ENCODE peak calls at places on chromosomes 3 and 15, in ten cellular contexts. O is body of pancreas, H is choroid plexus epithelial cell, Y is ascending aorta, T is AG09309, U is heart left ventricle, X is GM23248, B is GM06990, M is upper lobe of right lung, N is keratinocyte. K is an unnamed sample.

GRCh38 chr3:187922704-187923393 is 177.6 kb upstream of the BCL6 start:
- DNase-seq in H (peak; percentile 65), B (no peak), O (no peak), U (no peak), M (no peak), N (no peak), Y (no peak), X (peak; percentile 47), T (no peak), K (no peak)

GRCh38 chr3:183489455-183490210 is 61.2 kb upstream of the MCF2L2 start:
- DNase-seq in B (no peak), U (no peak), T (no peak), M (no peak), H (peak; percentile 56), N (no peak), O (no peak), Y (no peak), X (peak; percentile 59), K (no peak)

GRCh38 chr3:62445267-62445666 is 71.9 kb upstream of the FEZF2 start:
- DNase-seq in X (peak; percentile 23), B (no peak), U (no peak), Y (no peak), N (no peak), M (no peak), T (no peak), H (peak; percentile 57), O (no peak), K (no peak)

GRCh38 chr3:13702226-13702820 is 153.4 kb downstream of the FBLN2 start:
- DNase-seq in H (no peak), B (no peak), T (no peak), N (no peak), M (peak; percentile 21), O (no peak), X (no peak), Y (peak; percentile 41), U (no peak), K (no peak)

GRCh38 chr3:13575459-13576061 is 26.6 kb downstream of the FBLN2 start:
- DNase-seq in O (no peak), N (no peak), X (no peak), Y (no peak), H (no peak), U (peak; percentile 47), M (no peak), B (no peak), T (no peak), K (no peak)

GRCh38 chr3:138016065-138016464 is 6.1 kb downstream of the CLDN18 start:
- DNase-seq in M (no peak), X (no peak), H (no peak), B (no peak), Y (no peak), T (no peak), O (no peak), N (no peak), U (no peak), K (no peak)

GRCh38 chr15:34794590-34795206 is 651 bp downstream of the ACTC1 start:
- DNase-seq in O (no peak), T (no peak), N (no peak), B (no peak), H (no peak), X (no peak), Y (no peak), U (no peak), M (no peak), K (no peak)

GRCh38 chr3:23712656-23713559 is 92.8 kb upstream of the UBE2E1 start:
- DNase-seq in H (peak; percentile 90), B (no peak), U (peak; percentile 54), M (no peak), O (peak; percentile 47), X (peak; percentile 85), T (peak; percentile 89), N (no peak), Y (peak; percentile 63), K (no peak)

GRCh38 chr3:48652923-48653715 is 9.6 kb downstream of the CELSR3 start:
- DNase-seq in X (no peak), Y (no peak), B (no peak), U (no peak), H (no peak), T (no peak), O (no peak), N (no peak), M (no peak), K (no peak)

GRCh38 chr3:48655586-48655985 is 7.1 kb downstream of the CELSR3 start:
- DNase-seq in M (no peak), O (no peak), T (no peak), B (peak; percentile 45), Y (no peak), X (peak; percentile 18), H (no peak), U (no peak), N (no peak), K (no peak)

GRCh38 chr3:48655063-48655462 is 7.6 kb downstream of the CELSR3 start:
- DNase-seq in B (no peak), T (no peak), X (no peak), N (no peak), O (no peak), U (no peak), H (no peak), Y (no peak), M (no peak), K (no peak)

GRCh38 chr3:48656841-48657281 is 5.8 kb downstream of the CELSR3 start:
- DNase-seq in X (no peak), H (no peak), M (no peak), T (no peak), U (no peak), N (no peak), Y (no peak), B (no peak), O (no peak), K (no peak)

DNA sequence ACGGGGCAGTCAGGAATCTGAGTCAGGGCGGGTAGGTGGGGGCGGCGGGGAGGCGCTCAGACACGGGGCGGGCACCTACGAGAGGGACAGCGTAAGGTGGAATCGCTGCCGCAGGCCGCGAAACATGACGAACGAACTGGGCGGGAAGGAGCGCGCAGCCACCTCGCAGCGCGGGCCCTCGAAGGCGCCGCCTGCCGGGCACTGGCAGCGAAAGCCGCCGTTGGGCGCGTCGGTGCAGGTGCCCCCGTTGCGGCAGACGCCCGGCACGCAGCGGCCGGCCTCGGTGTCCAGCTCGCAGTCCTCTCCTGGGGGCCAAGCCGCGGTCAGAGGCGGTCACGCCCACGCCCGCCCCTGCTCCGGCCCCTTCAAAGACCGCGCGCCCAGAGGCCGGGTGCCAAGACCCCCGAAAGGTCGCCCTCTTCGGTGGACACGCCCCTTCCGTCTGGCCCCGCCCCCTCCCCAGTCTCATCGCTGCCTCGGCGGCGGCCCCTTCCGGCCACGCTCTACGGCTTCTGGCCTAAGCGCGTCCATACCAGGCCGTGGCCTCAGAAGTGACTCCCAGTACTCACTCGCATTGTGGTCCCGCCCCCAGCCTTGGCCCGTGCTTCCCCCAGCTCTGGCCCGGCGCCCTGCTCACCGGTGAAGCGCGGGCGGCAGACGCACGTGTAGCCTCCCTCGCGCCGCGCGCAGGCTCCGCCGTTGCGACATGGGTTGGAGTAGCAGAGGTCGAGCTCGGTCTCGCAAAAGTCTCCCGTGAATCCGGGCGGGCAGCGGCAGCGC is 6.4 kb downstream of the CELSR3 start:
- DNase-seq in N (peak; percentile 58), O (peak; percentile 90), U (peak; percentile 81), B (peak; percentile 89), H (peak; percentile 60), Y (peak; percentile 89), M (peak; percentile 94), T (peak; percentile 10), X (peak; percentile 89), K (peak; percentile 66)
- H3K4me3 ChIP-seq in N (peak overlapping the region; percentile 41), O (peak overlapping the region; percentile 32), U (peak overlapping the region; percentile 74), B (peak overlapping the region; percentile 64), H (peak overlapping the region; percentile 49), Y (peak overlapping the region; percentile 77), M (peak overlapping the region; percentile 64), T (peak overlapping the region; percentile 40), X (peak overlapping the region; percentile 58), K (peak overlapping the region; percentile 72)

GRCh38 chr3:152360966-152361365 is 92.2 kb downstream of the MBNL1 start:
- DNase-seq in B (no peak), T (no peak), Y (no peak), N (no peak), M (no peak), H (no peak), X (no peak), U (no peak), O (no peak), K (no peak)
- H3K4me3 ChIP-seq in B (no peak overlapping the region), T (no peak overlapping the region), Y (no peak overlapping the region), N (no peak overlapping the region), M (no peak overlapping the region), H (no peak overlapping the region), X (no peak overlapping the region), U (no peak overlapping the region), O (no peak overlapping the region), K (no peak overlapping the region)

DNA sequence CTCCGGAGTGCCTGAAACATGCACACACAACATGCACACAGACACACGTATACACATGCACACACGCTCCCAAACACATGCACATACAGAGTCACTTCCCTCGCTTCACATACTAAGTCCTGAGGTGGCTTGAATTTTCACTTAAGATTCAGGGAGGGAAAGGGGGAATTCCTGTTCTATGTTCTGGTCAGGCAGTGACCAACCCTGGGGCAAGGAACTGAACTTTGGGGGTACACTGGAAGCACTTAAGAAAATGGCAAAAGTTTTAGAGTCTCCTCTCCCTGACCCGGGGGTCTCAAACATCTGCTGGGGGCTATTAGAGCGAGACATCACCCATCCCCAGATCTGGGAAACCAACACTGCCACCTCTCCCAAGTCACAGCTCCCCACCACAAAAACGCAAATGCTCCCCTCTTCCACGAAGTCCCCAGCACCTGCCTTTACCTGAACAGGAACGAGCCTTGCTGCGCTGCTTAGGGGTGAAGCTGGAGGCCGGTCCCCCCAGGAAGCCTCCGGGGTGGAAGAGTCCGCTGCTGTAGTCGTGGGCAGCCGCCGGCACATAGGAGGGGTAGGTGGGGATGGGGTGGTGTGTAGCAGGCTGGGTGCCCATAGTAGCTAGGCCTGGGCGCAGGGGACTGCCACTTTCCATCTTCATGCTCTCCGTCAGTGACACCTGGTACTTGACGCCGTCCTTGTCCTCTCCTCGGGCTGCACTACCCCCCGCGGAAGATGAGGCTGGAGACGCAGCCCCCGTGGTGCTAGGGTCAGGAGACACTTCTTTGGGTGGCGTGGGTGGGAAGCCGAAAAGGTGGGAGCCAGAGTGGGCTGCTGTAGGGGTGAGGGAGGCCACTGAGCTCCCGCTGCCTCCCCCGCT is 7.5 kb downstream of the GATA2 start:
- DNase-seq in B (no peak), T (no peak), H (no peak), X (peak; percentile 56), N (no peak), M (no peak), U (no peak), Y (no peak), O (no peak), K (no peak)
- H3K4me3 ChIP-seq in B (no peak overlapping the region), T (peak overlapping the region; percentile 95), H (no peak overlapping the region), X (peak overlapping the region; percentile 90), N (no peak overlapping the region), M (peak overlapping the region; percentile 60), U (peak overlapping the region; percentile 74), Y (peak overlapping the region; percentile 71), O (no peak overlapping the region), K (peak overlapping the region; percentile 80)

GRCh38 chr15:60373327-60373726 is 24.5 kb downstream of the ANXA2 start:
- DNase-seq in M (no peak), B (no peak), H (no peak), O (no peak), Y (no peak), U (no peak), T (no peak), N (no peak), X (peak; percentile 47), K (no peak)

GRCh38 chr15:60373745-60374144 is 24.0 kb downstream of the ANXA2 start:
- DNase-seq in N (no peak), O (no peak), B (no peak), T (no peak), Y (no peak), U (no peak), M (no peak), H (no peak), X (peak; percentile 59), K (no peak)

GRCh38 chr15:60374209-60374608 is 23.6 kb downstream of the ANXA2 start:
- DNase-seq in X (peak; percentile 35), Y (no peak), H (no peak), O (no peak), U (no peak), T (no peak), B (no peak), M (no peak), N (no peak), K (no peak)

GRCh38 chr15:60375255-60375809 is 22.5 kb downstream of the ANXA2 start:
- DNase-seq in H (no peak), N (no peak), X (peak; percentile 33), U (no peak), T (no peak), O (no peak), Y (no peak), M (no peak), B (no peak), K (no peak)

DNA sequence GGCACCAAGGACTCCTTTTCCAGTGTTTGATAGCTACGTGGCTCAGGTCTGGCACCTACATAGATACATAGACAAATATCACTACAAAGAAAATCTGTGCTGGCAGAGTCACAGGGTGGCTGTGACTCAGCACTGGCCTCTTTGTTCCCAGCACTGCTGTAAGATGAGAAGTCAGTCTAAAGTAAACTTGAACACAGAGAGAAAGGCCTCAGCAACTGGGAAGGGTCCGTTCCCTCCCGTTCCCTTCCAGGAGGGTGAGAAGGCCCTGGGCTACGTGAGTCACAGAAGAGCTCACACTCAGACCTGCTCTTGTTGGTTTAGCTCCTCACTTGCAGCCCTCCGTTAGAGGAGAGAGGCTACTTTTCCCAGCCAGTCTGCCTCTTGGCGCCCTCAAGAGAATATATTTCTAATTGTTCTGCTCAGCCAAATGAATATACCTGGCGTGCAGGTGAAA is 23.1 kb downstream of the ANXA2 start:
- DNase-seq in H (peak; percentile 97), Y (peak; percentile 93), N (no peak), U (no peak), X (peak; percentile 97), O (peak; percentile 53), B (no peak), M (peak; percentile 64), T (peak; percentile 90), K (peak; percentile 62)
- H3K4me3 ChIP-seq in H (no peak overlapping the region), Y (peak overlapping the region; percentile 40), N (no peak overlapping the region), U (no peak overlapping the region), X (peak overlapping the region; percentile 12), O (no peak overlapping the region), B (no peak overlapping the region), M (no peak overlapping the region), T (no peak overlapping the region), K (peak overlapping the region; percentile 25)

K was measured in thoracic aorta.